ENCODE peak calls at places on chromosomes 13 and 19, in seven cellular contexts. T, X, N, B, H, J and C are unnamed samples.

GRCh38 chr13:108495686-108496363 is 133.6 kb upstream of the MYO16 start:
- DNase-seq in T (no peak), X (no peak), N (peak; percentile 57), B (peak; percentile 28), H (no peak), J (no peak), C (no peak)

GRCh38 chr13:97938701-97939475 is 14.6 kb upstream of the IPO5 start:
- DNase-seq in T (no peak), X (no peak), N (no peak), B (no peak), H (no peak), J (no peak), C (no peak)

GRCh38 chr13:37074703-37075102 is 15.2 kb upstream of the SUPT20H start:
- DNase-seq in T (no peak), X (no peak), N (peak; percentile 39), B (peak; percentile 9), H (no peak), J (no peak), C (no peak)

GRCh38 chr13:51520524-51520923 is 63.7 kb upstream of the WDFY2 start:
- DNase-seq in T (no peak), X (no peak), N (no peak), B (no peak), H (no peak), J (no peak), C (no peak)

GRCh38 chr13:99577934-99578917 is 77.0 kb downstream of the TM9SF2 start:
- DNase-seq in T (no peak), X (no peak), N (no peak), B (no peak), H (peak; percentile 24), J (no peak), C (no peak)

GRCh38 chr13:84118845-84119409 is 236.7 kb upstream of the SLITRK1 start:
- DNase-seq in T (no peak), X (no peak), N (no peak), B (no peak), H (no peak), J (no peak), C (no peak)

GRCh38 chr13:24168392-24168750 is 7.9 kb downstream of the SPATA13 start:
- DNase-seq in T (no peak), X (no peak), N (no peak), B (no peak), H (no peak), J (no peak), C (no peak)

GRCh38 chr19:31974290-31974689 is 371.1 kb upstream of the ZNF507 start:
- DNase-seq in T (no peak), X (no peak), N (no peak), B (no peak), H (no peak), J (no peak), C (no peak)

GRCh38 chr13:19670147-19670546 is 36.7 kb downstream of the MPHOSPH8 start:
- DNase-seq in T (no peak), X (no peak), N (no peak), B (no peak), H (no peak), J (no peak), C (no peak)

GRCh38 chr19:575527-576506 is 3.4 kb downstream of the BSG start:
- DNase-seq in T (no peak), X (no peak), N (peak; percentile 71), B (peak; percentile 63), H (no peak), J (no peak), C (no peak)

GRCh38 chr19:17078038-17078919 is 2.7 kb downstream of the MYO9B start:
- DNase-seq in T (no peak), X (no peak), N (no peak), B (no peak), H (peak; percentile 62), J (no peak), C (no peak)

GRCh38 chr19:17081672-17082630 is 6.4 kb downstream of the MYO9B start:
- DNase-seq in T (no peak), X (no peak), N (no peak), B (no peak), H (no peak), J (no peak), C (no peak)

GRCh38 chr19:17080441-17080803 is 4.8 kb downstream of the MYO9B start:
- DNase-seq in T (no peak), X (no peak), N (no peak), B (no peak), H (no peak), J (no peak), C (no peak)

GRCh38 chr19:17078920-17079709 is 3.5 kb downstream of the MYO9B start:
- DNase-seq in T (no peak), X (no peak), N (no peak), B (no peak), H (peak; percentile 44), J (no peak), C (no peak)

DNA sequence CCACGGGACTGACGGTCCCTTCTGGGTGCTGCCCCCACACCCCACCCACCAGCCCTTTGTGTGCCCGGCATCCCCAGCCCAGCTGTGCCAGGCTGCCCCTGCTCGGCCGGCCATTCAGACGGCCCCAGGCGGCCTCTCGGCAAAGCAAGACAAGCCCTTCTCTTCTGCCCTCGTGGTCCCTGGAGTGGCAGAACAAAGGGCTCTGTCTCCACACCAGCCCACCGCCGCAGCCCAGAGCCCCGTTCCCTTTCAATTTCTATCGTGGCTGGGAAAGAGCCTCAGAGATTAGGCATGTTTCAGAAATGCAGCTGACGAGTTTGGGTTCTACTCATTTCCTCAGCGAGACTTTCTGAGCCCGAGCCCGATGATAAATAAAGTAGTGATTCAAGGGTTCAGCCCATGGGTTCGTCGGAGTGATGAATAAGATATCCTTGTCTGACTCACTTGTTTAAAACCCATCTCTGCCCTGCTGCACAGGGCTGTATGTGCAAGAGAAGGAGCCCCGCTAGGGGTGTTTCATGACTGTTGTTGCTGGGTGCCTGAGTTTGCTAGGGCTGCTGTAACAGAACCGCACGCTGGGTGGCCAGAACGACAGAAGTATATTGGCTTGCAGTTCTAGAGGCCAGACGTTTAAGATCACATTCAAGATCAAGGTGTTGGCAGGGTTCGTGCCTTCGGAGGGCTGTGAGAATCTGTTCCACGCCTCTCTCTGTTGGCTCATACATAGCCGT is 4.3 kb downstream of the MYO9B start:
- DNase-seq in T (no peak), X (peak; percentile 82), N (peak; percentile 83), B (peak; percentile 13), H (peak; percentile 97), J (peak; percentile 88), C (peak; percentile 94)
- TF ChIP-seq CTCF in T (no peak), X (peak; percentile 78), N (peak; percentile 72), B (peak; percentile 76), H (peak; percentile 60), J (peak; percentile 74), C (peak; percentile 74)

GRCh38 chr19:39469036-39469435 is 11.6 kb upstream of the TIMM50 start:
- DNase-seq in T (no peak), X (no peak), N (no peak), B (no peak), H (no peak), J (no peak), C (no peak)
- TF ChIP-seq CTCF in T (no peak), X (no peak), N (no peak), B (no peak), H (no peak), J (no peak), C (no peak)

GRCh38 chr13:48146636-48147035 is 51.7 kb upstream of the MED4 start:
- DNase-seq in T (no peak), X (no peak), N (no peak), B (no peak), H (no peak), J (no peak), C (no peak)
- TF ChIP-seq CTCF in T (no peak), X (no peak), N (no peak), B (no peak), H (no peak), J (no peak), C (no peak)

GRCh38 chr13:111046590-111047141 is 68.4 kb upstream of the ARHGEF7 start:
- DNase-seq in T (no peak), X (no peak), N (no peak), B (no peak), H (peak; percentile 73), J (no peak), C (no peak)
- TF ChIP-seq CTCF in T (no peak), X (no peak), N (peak; percentile 16), B (peak; percentile 33), H (peak; percentile 40), J (peak; percentile 47), C (peak; percentile 40)

DNA sequence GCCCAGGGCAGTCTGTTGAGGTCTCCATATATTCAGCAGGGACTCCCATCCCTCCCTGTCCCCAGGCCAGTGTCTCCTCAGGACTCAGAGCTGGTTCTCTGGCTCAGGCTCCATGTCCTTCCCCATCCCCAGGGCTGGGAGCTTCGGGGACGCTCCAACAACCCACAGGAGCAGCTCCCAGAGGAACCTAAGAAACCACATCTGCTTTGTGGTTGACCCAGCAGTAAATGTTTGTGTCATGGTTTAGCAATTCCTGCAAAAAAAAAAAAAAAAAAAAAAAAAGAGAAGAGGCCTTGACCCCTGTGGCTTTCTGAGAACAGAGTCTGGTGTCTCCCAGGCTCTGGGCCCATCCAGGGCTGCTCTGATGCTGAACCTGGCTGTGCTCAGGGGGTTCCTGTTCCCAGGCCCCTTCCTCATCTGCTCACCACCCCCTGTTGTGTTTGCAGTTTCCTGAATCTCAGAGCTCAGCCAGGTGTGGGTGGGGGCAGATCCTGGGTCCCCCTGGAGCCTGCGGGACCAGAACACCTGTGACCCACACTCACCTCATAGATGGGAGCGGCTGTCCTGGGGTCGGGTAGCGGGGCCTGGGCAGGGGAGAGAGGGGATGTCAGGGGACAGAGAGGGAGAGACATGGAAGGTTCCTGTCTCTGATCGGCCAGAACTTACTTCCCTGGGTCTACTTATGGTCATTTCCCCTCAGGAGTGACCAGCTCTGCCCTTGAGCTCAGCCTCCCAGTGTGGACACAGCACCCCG is 25.2 kb upstream of the CEACAM1 start:
- DNase-seq in T (no peak), X (no peak), N (no peak), B (no peak), H (no peak), J (no peak), C (peak; percentile 32)
- TF ChIP-seq CTCF in T (no peak), X (no peak), N (no peak), B (no peak), H (no peak), J (no peak), C (no peak)